ENCODE peak calls at places on chromosome 19, in eight cellular contexts. E, T, M, V, C, B, H and W are unnamed samples. For H3K27me3 and H3K4me1, the result is how much of the 10 kb centered on the place peaks cover.

GRCh38 chr19:33872445-33873320 is 76.0 kb downstream of the KCTD15 start:
- DNase-seq in V (no peak), C (no peak), T (no peak), E (no peak), M (no peak), H (no peak), B (no peak), W (no peak)

GRCh38 chr19:40420766-40421467 is 4.9 kb downstream of the SERTAD1 start:
- DNase-seq in M (peak), E (peak), V (peak), H (peak), T (peak), C (peak), B (peak), W (peak)

GRCh38 chr19:41774515-41774980 is 19.2 kb downstream of the CEACAM6 start:
- DNase-seq in T (peak), E (no peak), C (no peak), M (peak), H (no peak), B (peak), V (no peak), W (no peak)

GRCh38 chr19:8238251-8238650 is 29.1 kb downstream of the CERS4 start:
- DNase-seq in M (no peak), V (no peak), C (no peak), T (peak), H (no peak), B (no peak), E (no peak), W (no peak)

GRCh38 chr19:48413879-48414623 is 20.6 kb downstream of the GRIN2D start:
- DNase-seq in C (no peak), V (no peak), H (no peak), E (no peak), T (no peak), B (no peak), M (no peak), W (no peak)

GRCh38 chr19:18848860-18849661 is 17.3 kb downstream of the UPF1 start:
- DNase-seq in M (peak), H (peak), V (no peak), B (no peak), E (no peak), T (no peak), C (no peak), W (peak)

GRCh38 chr19:55314396-55314795 is 10.7 kb downstream of the TMEM150B start:
- DNase-seq in E (no peak), T (no peak), H (no peak), V (no peak), B (no peak), M (no peak), C (no peak), W (no peak)

GRCh38 chr19:18479964-18480723 is 41.7 kb downstream of the ELL start:
- DNase-seq in B (no peak), T (peak), C (no peak), E (no peak), M (peak), V (no peak), H (peak), W (no peak)

GRCh38 chr19:43739836-43740235 is 14.9 kb downstream of the SMG9 start:
- DNase-seq in T (no peak), B (no peak), H (no peak), M (peak), C (no peak), E (no peak), V (no peak), W (no peak)

GRCh38 chr19:39381910-39382611 is 8.8 kb downstream of the PAF1 start:
- DNase-seq in T (no peak), H (no peak), E (no peak), M (no peak), C (no peak), B (no peak), V (no peak), W (no peak)

GRCh38 chr19:8678244-8678807 is 20.3 kb downstream of the ACTL9 start:
- DNase-seq in E (no peak), C (no peak), V (no peak), M (no peak), T (no peak), H (no peak), B (no peak), W (no peak)

GRCh38 chr19:850979-851335 is 1.1 kb upstream of the ELANE start:
- DNase-seq in B (no peak), C (no peak), E (no peak), T (no peak), V (no peak), M (no peak), H (no peak), W (no peak)

GRCh38 chr19:852136-853013 is at the start of gene ELANE:
- DNase-seq in B (no peak), H (no peak), T (no peak), C (no peak), V (no peak), E (no peak), M (no peak), W (no peak)

GRCh38 chr19:845707-846481 is 5.1 kb downstream of the PRTN3 start:
- DNase-seq in H (no peak), C (no peak), T (no peak), M (no peak), V (no peak), B (no peak), E (no peak), W (no peak)

GRCh38 chr19:850221-850978 is 1.7 kb upstream of the ELANE start:
- DNase-seq in H (peak), M (peak), B (no peak), C (peak), T (peak), E (no peak), V (no peak), W (peak)

GRCh38 chr19:848457-848921 is 3.6 kb upstream of the ELANE start:
- DNase-seq in E (no peak), B (no peak), V (no peak), H (no peak), M (no peak), T (no peak), C (no peak), W (no peak)
- H3K27me3 ChIP-seq in E (under half), B (under half), V (under half), H (under half), M (half or more), T (under half), C (under half), W (half or more)

GRCh38 chr19:661427-662196 is 1.4 kb downstream of the RNF126 start:
- DNase-seq in T (no peak), V (peak), E (peak), C (no peak), B (peak), H (no peak), M (peak), W (no peak)

GRCh38 chr19:663682-664117 is 686 bp upstream of the RNF126 start:
- DNase-seq in H (no peak), T (no peak), E (no peak), M (no peak), C (no peak), B (no peak), V (no peak), W (no peak)

GRCh38 chr19:664913-665443 is 2.0 kb upstream of the RNF126 start:
- DNase-seq in C (peak), H (peak), E (peak), T (peak), B (peak), M (peak), V (peak), W (peak)

GRCh38 chr19:662207-662961 is 630 bp downstream of the RNF126 start:
- DNase-seq in H (no peak), C (no peak), T (peak), E (peak), V (peak), M (peak), B (peak), W (peak)

GRCh38 chr19:662962-663681 is at the start of gene RNF126:
- DNase-seq in T (peak), E (peak), C (peak), V (peak), B (peak), H (peak), M (peak), W (peak)
- H3K4me1 ChIP-seq in T (half or more), E (under half), C (under half), V (under half), B (under half), H (half or more), M (half or more), W (under half)

DNA sequence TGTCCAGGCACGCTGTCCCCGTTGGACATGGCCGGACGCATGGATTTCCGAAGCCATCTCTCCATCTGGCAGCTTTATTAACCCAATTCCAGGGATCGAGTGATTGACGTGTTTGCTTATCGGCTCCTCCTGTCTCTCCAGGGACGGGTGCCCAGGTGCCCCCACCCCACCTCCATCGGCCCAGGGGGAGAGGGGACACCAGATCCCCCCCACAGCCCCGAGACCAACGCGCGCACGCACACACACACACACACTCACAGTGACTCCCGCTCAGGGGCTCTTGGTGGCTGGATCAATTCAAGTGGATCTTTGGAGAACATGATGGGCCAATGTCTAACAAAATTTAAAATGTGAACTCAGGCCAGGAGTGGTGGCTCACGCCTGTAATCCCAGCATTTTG is 23.1 kb upstream of the ONECUT3 start:
- DNase-seq in C (no peak), T (no peak), B (no peak), E (no peak), V (no peak), H (no peak), M (no peak), W (no peak)
- H3K27me3 ChIP-seq in C (half or more), T (under half), B (under half), E (under half), V (under half), H (under half), M (half or more), W (half or more)

GRCh38 chr19:53519431-53519830 is 18.5 kb upstream of the ZNF331 start:
- DNase-seq in V (no peak), C (no peak), H (no peak), M (no peak), B (no peak), E (no peak), T (no peak), W (no peak)

GRCh38 chr19:53521373-53522202 is 16.4 kb upstream of the ZNF331 start:
- DNase-seq in C (no peak), H (no peak), M (no peak), V (no peak), E (no peak), T (peak), B (no peak), W (no peak)

GRCh38 chr19:53518716-53519115 is 19.2 kb upstream of the ZNF331 start:
- DNase-seq in T (no peak), C (no peak), B (no peak), M (no peak), V (no peak), E (no peak), H (no peak), W (no peak)

GRCh38 chr19:53520547-53521372 is 17.2 kb upstream of the ZNF331 start:
- DNase-seq in B (peak), T (peak), H (peak), V (peak), E (peak), C (peak), M (peak), W (peak)

GRCh38 chr19:53520163-53520546 is 17.8 kb upstream of the ZNF331 start:
- DNase-seq in T (no peak), E (no peak), H (no peak), C (no peak), V (no peak), M (no peak), B (no peak), W (no peak)
- H3K4me1 ChIP-seq in T (under half), E (under half), H (under half), C (under half), V (under half), M (under half), B (under half), W (under half)

DNA sequence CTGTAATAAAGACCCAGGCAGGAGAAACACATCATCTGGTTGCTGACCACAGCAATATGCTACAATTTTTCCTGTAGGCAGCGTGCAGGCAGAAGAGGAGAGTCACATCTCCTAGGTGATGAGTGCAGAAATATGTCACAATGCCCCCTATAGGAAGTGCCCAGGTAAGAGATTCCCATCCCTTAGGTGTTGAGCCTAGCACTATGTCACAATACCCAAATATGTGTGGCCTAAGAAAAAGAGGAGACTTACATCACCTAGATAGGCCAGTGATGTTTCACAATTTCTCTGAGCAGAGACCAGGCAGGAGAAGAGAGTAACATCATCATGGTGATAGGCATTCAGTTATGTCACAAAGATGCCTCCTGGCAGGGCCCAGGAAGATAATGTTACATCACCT is 49.4 kb upstream of the ZNF728 start:
- DNase-seq in C (no peak), H (no peak), B (no peak), V (no peak), T (no peak), M (no peak), E (no peak), W (no peak)
- H3K27me3 ChIP-seq in C (under half), H (under half), B (under half), V (under half), T (under half), M (under half), E (under half), W (under half)

DNA sequence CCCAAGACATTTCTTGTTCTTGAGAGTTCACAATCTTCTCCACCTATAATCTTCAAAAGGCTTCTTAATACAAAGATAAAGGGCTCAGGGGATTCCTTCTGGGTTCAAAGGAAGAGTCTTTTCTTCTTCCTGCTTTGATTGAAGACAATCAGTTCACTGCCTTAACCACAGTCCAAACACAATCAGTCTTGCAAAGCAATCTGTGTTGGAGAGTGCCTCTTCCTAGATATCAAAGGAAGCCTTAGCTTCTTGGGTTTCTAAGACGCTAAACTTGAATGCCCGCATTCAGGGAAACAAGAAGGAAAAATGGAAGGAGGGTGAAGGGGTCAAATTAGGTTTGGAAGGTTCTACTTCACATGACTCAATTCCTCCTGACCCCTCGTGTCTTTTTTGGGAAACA is 27.2 kb downstream of the RANBP3 start:
- DNase-seq in E (no peak), M (no peak), H (no peak), V (no peak), T (no peak), C (no peak), B (no peak), W (no peak)
- H3K4me1 ChIP-seq in E (half or more), M (half or more), H (half or more), V (half or more), T (half or more), C (half or more), B (half or more), W (half or more)

DNA sequence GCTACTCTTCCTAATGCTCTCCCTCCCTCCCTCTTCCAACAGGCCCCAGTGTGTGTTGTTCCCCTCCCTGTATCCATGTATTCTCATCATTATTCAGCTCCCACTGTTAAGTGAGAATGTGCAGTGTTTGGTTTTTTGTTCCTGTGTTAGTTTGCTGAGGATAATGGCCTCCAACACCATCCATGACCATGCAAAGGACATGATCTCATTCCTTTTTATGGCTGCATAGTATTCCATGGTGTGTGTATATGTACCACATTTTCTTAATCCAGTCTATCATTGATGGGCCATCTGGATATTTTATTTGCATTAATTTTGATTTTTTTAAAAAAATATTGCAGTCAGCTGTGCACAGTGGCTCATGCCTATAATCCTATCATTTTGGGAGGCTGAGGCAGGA is 15.8 kb upstream of the ZNRF4 start:
- DNase-seq in M (no peak), H (no peak), V (no peak), E (peak), T (no peak), C (no peak), B (no peak), W (no peak)
- H3K27me3 ChIP-seq in M (under half), H (under half), V (under half), E (under half), T (under half), C (under half), B (under half), W (under half)

GRCh38 chr19:57776764-57777296 is 7.4 kb downstream of the ZNF586 start:
- DNase-seq in M (no peak), T (no peak), E (no peak), H (no peak), V (no peak), C (no peak), B (no peak), W (no peak)
- H3K4me1 ChIP-seq in M (under half), T (under half), E (under half), H (under half), V (under half), C (under half), B (under half), W (under half)